ENCODE peak calls at places on chromosomes 2 and 18, in nine cellular contexts. K, A, Q, U, G, X, C, P and E are unnamed samples.

GRCh38 chr2:216499641-216500218 is 1.1 kb downstream of the RPL37A start:
- DNase-seq in K (no peak), A (no peak), Q (no peak), U (no peak), G (no peak), X (no peak), C (peak), P (no peak), E (no peak)

GRCh38 chr18:74132201-74132600 is 15.4 kb downstream of the FBXO15 start:
- DNase-seq in K (no peak), A (no peak), Q (no peak), U (no peak), G (no peak), X (no peak), C (no peak), P (no peak), E (no peak)

GRCh38 chr18:65287642-65288041 is 463.2 kb upstream of the CDH7 start:
- DNase-seq in K (no peak), A (no peak), Q (peak), U (no peak), G (no peak), X (no peak), C (no peak), P (no peak), E (peak)

GRCh38 chr2:112256654-112257053 is 1.8 kb upstream of the ZC3H8 start:
- DNase-seq in K (no peak), A (no peak), Q (no peak), U (no peak), G (no peak), X (no peak), C (no peak), P (no peak), E (no peak)

GRCh38 chr2:186059096-186059495 is 320.5 kb downstream of the FSIP2 start:
- DNase-seq in K (peak), A (peak), Q (peak), U (no peak), G (no peak), X (no peak), C (peak), P (peak), E (no peak)

GRCh38 chr2:64807417-64807816 is 153.7 kb upstream of the SERTAD2 start:
- DNase-seq in K (no peak), A (no peak), Q (no peak), U (no peak), G (no peak), X (no peak), C (peak), P (peak), E (no peak)

GRCh38 chr2:42598656-42599267 is 30.3 kb downstream of the MTA3 start:
- DNase-seq in K (peak), A (no peak), Q (no peak), U (no peak), G (no peak), X (no peak), C (no peak), P (no peak), E (no peak)

GRCh38 chr2:191383486-191383885 is 138.3 kb downstream of the MYO1B start:
- DNase-seq in K (no peak), A (no peak), Q (no peak), U (no peak), G (no peak), X (no peak), C (no peak), P (no peak), E (no peak)

GRCh38 chr18:48833701-48834394 is 116.9 kb downstream of the SMAD7 start:
- DNase-seq in K (no peak), A (no peak), Q (no peak), U (no peak), G (peak), X (peak), C (no peak), P (no peak), E (no peak)

GRCh38 chr18:79604913-79605235 is 74.7 kb upstream of the CTDP1 start:
- DNase-seq in K (no peak), A (no peak), Q (no peak), U (no peak), G (no peak), X (no peak), C (no peak), P (no peak), E (no peak)

GRCh38 chr2:127464470-127465257 is 46.4 kb downstream of the PROC start:
- DNase-seq in K (no peak), A (no peak), Q (no peak), U (no peak), G (no peak), X (no peak), C (no peak), P (no peak), E (no peak)

GRCh38 chr2:69685321-69686048 is 41.9 kb upstream of the AAK1 start:
- DNase-seq in K (no peak), A (no peak), Q (peak), U (no peak), G (no peak), X (no peak), C (peak), P (peak), E (no peak)

GRCh38 chr2:1550658-1551316 is 137.5 kb downstream of the TPO start:
- DNase-seq in K (peak), A (peak), Q (peak), U (peak), G (peak), X (peak), C (peak), P (peak), E (peak)

GRCh38 chr18:45482286-45482685 is 133.0 kb upstream of the SLC14A2 start:
- DNase-seq in K (no peak), A (no peak), Q (no peak), U (no peak), G (no peak), X (no peak), C (peak), P (no peak), E (no peak)

GRCh38 chr2:232873909-232874641 is 4.0 kb downstream of the SNORC start:
- DNase-seq in K (no peak), A (no peak), Q (no peak), U (no peak), G (no peak), X (no peak), C (no peak), P (no peak), E (no peak)

GRCh38 chr2:19540739-19541503 is 182.5 kb upstream of the OSR1 start:
- DNase-seq in K (no peak), A (no peak), Q (no peak), U (no peak), G (no peak), X (no peak), C (peak), P (no peak), E (no peak)